ENCODE peak calls at places on chromosomes 5 and 9, in ten cellular contexts. C, U, R, F, M, T, L, B, Q and K are unnamed samples.

GRCh38 chr9:68905129-68905528 is 108.8 kb downstream of the PRKACG start:
- DNase-seq in U (no peak), R (no peak), T (no peak), M (no peak), F (no peak), Q (no peak), C (peak), B (no peak), L (no peak), K (no peak)

GRCh38 chr5:132211787-132212186 is 15.9 kb downstream of the P4HA2 start:
- DNase-seq in U (no peak), T (no peak), B (peak), Q (no peak), M (no peak), R (no peak), C (no peak), F (no peak), L (no peak), K (no peak)

GRCh38 chr5:10567781-10568321 is 4.0 kb downstream of the ANKRD33B start:
- DNase-seq in T (peak), B (no peak), M (no peak), F (peak), R (peak), L (no peak), U (no peak), Q (no peak), C (no peak), K (no peak)

GRCh38 chr5:83035373-83036170 is 41.6 kb downstream of the TMEM167A start:
- DNase-seq in F (no peak), C (no peak), R (no peak), L (peak), U (no peak), B (peak), M (no peak), T (peak), Q (no peak), K (no peak)

GRCh38 chr5:171444582-171444981 is 25.1 kb downstream of the FGF18 start:
- DNase-seq in Q (no peak), U (no peak), T (no peak), L (no peak), F (no peak), R (no peak), B (no peak), C (no peak), M (no peak), K (no peak)

GRCh38 chr9:35432076-35432475 is 57.8 kb upstream of the RUSC2 start:
- DNase-seq in T (no peak), L (no peak), M (no peak), Q (no peak), U (no peak), B (no peak), R (no peak), F (no peak), C (no peak), K (no peak)

GRCh38 chr5:53249529-53249928 is 140.0 kb upstream of the MOCS2 start:
- DNase-seq in U (no peak), M (no peak), C (no peak), B (peak), F (no peak), Q (no peak), R (peak), T (peak), L (no peak), K (peak)

GRCh38 chr9:87342743-87343142 is 154.9 kb upstream of the DAPK1 start:
- DNase-seq in T (no peak), L (no peak), C (no peak), R (no peak), F (no peak), B (peak), U (no peak), Q (no peak), M (no peak), K (peak)